ENCODE peak calls at places on chromosomes 5 and 9, in five cellular contexts. H is upper lobe of left lung, U is breast epithelium, F is A549, Q is K562. Y is an unnamed sample.

GRCh38 chr5:64229163-64229774 is 63.6 kb downstream of the RNF180 start:
- DNase-seq in U (no peak), H (no peak), Q (peak), F (peak), Y (no peak)

GRCh38 chr9:130117816-130118632 is 54.2 kb upstream of the NCS1 start:
- DNase-seq in U (no peak), H (no peak), F (no peak), Q (no peak), Y (no peak)

GRCh38 chr9:32741706-32742105 is 41.6 kb upstream of the TMEM215 start:
- DNase-seq in F (peak), U (no peak), H (peak), Q (no peak), Y (no peak)

GRCh38 chr5:110769282-110769681 is 30.5 kb downstream of the SLC25A46 start:
- DNase-seq in H (no peak), U (no peak), Q (no peak), F (no peak), Y (no peak)

GRCh38 chr9:36485647-36486453 is 85.8 kb upstream of the RNF38 start:
- DNase-seq in U (no peak), F (no peak), Q (no peak), H (peak), Y (no peak)

GRCh38 chr9:105264380-105264779 is 19.9 kb downstream of the SLC44A1 start:
- DNase-seq in H (no peak), U (no peak), Q (no peak), F (no peak), Y (no peak)

GRCh38 chr5:67413749-67414148 is 217.2 kb upstream of the CD180 start:
- DNase-seq in F (no peak), Q (no peak), U (no peak), H (no peak), Y (no peak)

GRCh38 chr5:37090781-37091180 is 158.4 kb downstream of the CPLANE1 start:
- DNase-seq in F (no peak), U (no peak), Q (no peak), H (no peak), Y (no peak)

GRCh38 chr9:130444565-130445221 is at the start of gene ASS1:
- DNase-seq in H (peak), Q (peak), U (peak), F (no peak), Y (no peak)

GRCh38 chr9:8842402-8843193 is 1043.0 kb upstream of the DMAC1 start:
- DNase-seq in Q (no peak), H (no peak), F (no peak), U (no peak), Y (no peak)

GRCh38 chr5:151023651-151024050 is 3.3 kb downstream of the GPX3 start:
- DNase-seq in U (no peak), H (peak), Q (peak), F (no peak), Y (no peak)

GRCh38 chr5:114237766-114238165 is 124.1 kb upstream of the KCNN2 start:
- DNase-seq in H (no peak), F (peak), Q (no peak), U (no peak), Y (no peak)

GRCh38 chr9:85600675-85601263 is 141.0 kb downstream of the AGTPBP1 start:
- DNase-seq in F (no peak), Q (no peak), H (no peak), U (no peak), Y (no peak)

GRCh38 chr9:18473551-18474279 is at the start of gene ADAMTSL1:
- DNase-seq in Q (no peak), U (no peak), H (no peak), F (no peak), Y (no peak)
- TF ChIP-seq POLR2A in Q (no peak), U (no peak), H (no peak), F (no peak), Y (no peak)

GRCh38 chr9:133134419-133135190 is 13.6 kb upstream of the RALGDS start:
- DNase-seq in H (no peak), U (no peak), Q (no peak), F (no peak), Y (no peak)
- H3K27ac ChIP-seq in H (peak), U (peak), Q (peak), F (peak), Y (peak)

GRCh38 chr5:73028991-73029540 is 73.2 kb downstream of the FCHO2 start:
- DNase-seq in H (no peak), U (no peak), Q (no peak), F (no peak), Y (no peak)
- TF ChIP-seq POLR2A in H (no peak), U (no peak), Q (no peak), F (no peak), Y (no peak)

GRCh38 chr9:15741015-15741414 is 188.2 kb downstream of the CCDC171 start:
- DNase-seq in U (no peak), H (no peak), Q (no peak), F (no peak), Y (no peak)
- H3K27ac ChIP-seq in U (no peak), H (no peak), Q (no peak), F (no peak), Y (no peak)

DNA sequence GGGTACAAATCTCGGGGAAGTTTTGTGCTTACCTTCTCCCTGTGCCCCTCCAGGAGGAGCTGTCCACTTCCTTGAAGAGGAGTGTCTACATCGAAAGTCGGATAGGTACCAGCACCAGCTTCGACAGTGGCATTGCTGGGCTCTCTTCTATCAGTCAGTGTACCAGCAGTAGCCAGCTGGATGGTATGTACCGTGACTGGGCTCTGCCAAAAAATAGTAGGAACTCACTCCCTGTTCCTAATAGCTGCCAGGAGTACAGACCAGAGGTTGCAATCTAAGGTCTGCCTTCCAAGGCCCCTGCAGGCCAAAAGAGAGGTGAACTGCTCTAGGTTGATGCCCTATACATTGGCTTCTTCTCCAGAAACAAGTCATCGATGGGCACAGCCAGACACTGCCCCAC is 3.9 kb downstream of the KIF20A start:
- DNase-seq in Q (no peak), U (no peak), F (no peak), H (no peak), Y (no peak)
- TF ChIP-seq POLR2A in Q (no peak), U (no peak), F (no peak), H (no peak), Y (no peak)

GRCh38 chr9:88746744-88747398 is 211.9 kb downstream of the NXNL2 start:
- DNase-seq in U (no peak), H (no peak), Q (no peak), F (no peak), Y (no peak)

GRCh38 chr9:88751781-88752180 is 216.8 kb downstream of the NXNL2 start:
- DNase-seq in Q (no peak), H (no peak), U (no peak), F (no peak), Y (no peak)

GRCh38 chr9:88747768-88748167 is 212.8 kb downstream of the NXNL2 start:
- DNase-seq in H (no peak), F (peak), U (no peak), Q (peak), Y (no peak)

GRCh38 chr9:88748566-88749238 is 213.7 kb downstream of the NXNL2 start:
- DNase-seq in U (no peak), F (no peak), Q (no peak), H (peak), Y (no peak)

GRCh38 chr9:88749420-88749819 is 214.4 kb downstream of the NXNL2 start:
- DNase-seq in H (no peak), F (no peak), U (no peak), Q (no peak), Y (no peak)
- H3K27ac ChIP-seq in H (no peak), F (no peak), U (no peak), Q (no peak), Y (no peak)

GRCh38 chr9:136902259-136902821 is 16.0 kb downstream of the TRAF2 start:
- DNase-seq in H (peak), F (peak), Q (no peak), U (peak), Y (peak)
- TF ChIP-seq POLR2A in H (no peak), F (peak), Q (no peak), U (no peak), Y (no peak)

GRCh38 chr5:149580808-149581191 is 498 bp upstream of the ARHGEF37 start:
- DNase-seq in U (no peak), H (no peak), Q (no peak), F (no peak), Y (no peak)
- H3K27ac ChIP-seq in U (peak), H (peak), Q (no peak), F (peak), Y (peak)

GRCh38 chr5:73215891-73216610 is 43.1 kb downstream of the TMEM174 start:
- DNase-seq in F (peak), U (peak), H (peak), Q (peak), Y (no peak)
- TF ChIP-seq POLR2A in F (peak), U (no peak), H (no peak), Q (no peak), Y (no peak)

GRCh38 chr5:132947661-132948060 is 15.8 kb downstream of the AFF4 start:
- DNase-seq in H (no peak), F (no peak), Q (no peak), U (no peak), Y (no peak)
- H3K27ac ChIP-seq in H (no peak), F (no peak), Q (no peak), U (no peak), Y (no peak)

Y was measured in esophagus squamous epithelium.